ENCODE peak calls at places on chromosomes 5 and 9, in eight cellular contexts. E is CD8-positive, alpha-beta T cell; X is cardiac muscle cell; O is uterus; M is heart right ventricle; H is naive thymus-derived CD4-positive, alpha-beta T cell; C is PC-9; B is ovary. J is an unnamed sample.

GRCh38 chr9:35350827-35351549 is 138.9 kb upstream of the RUSC2 start:
- DNase-seq in B (no peak), C (no peak), M (no peak), H (no peak), E (no peak), X (peak; percentile 63), O (no peak), J (no peak)

GRCh38 chr5:3324421-3325101 is 271.1 kb upstream of the IRX1 start:
- DNase-seq in H (no peak), E (no peak), C (no peak), X (peak; percentile 2), B (no peak), M (no peak), O (no peak), J (no peak)

GRCh38 chr5:172412724-172413260 is 41.5 kb downstream of the SH3PXD2B start:
- DNase-seq in M (peak; percentile 88), B (peak; percentile 72), E (no peak), X (peak; percentile 99), C (peak; percentile 75), H (no peak), O (peak; percentile 93), J (no peak)

GRCh38 chr5:171520300-171521170 is 101.1 kb downstream of the FGF18 start:
- DNase-seq in X (peak; percentile 43), H (no peak), O (peak; percentile 52), C (peak; percentile 83), E (no peak), M (peak; percentile 30), B (peak; percentile 57), J (no peak)

GRCh38 chr5:132090107-132090506 is 16.5 kb downstream of the CSF2 start:
- DNase-seq in O (no peak), X (peak; percentile 69), H (no peak), E (no peak), M (no peak), C (peak; percentile 62), B (no peak), J (no peak)

GRCh38 chr9:105399117-105399516 is 48.7 kb upstream of the FSD1L start:
- DNase-seq in B (no peak), O (no peak), H (no peak), M (no peak), C (no peak), X (no peak), E (no peak), J (no peak)

GRCh38 chr9:127123239-127123935 is 952 bp upstream of the ANGPTL2 start:
- DNase-seq in B (peak; percentile 85), O (peak; percentile 78), X (no peak), M (no peak), E (no peak), C (no peak), H (no peak), J (no peak)

GRCh38 chr5:170278611-170279500 is 18.7 kb downstream of the LCP2 start:
- DNase-seq in X (peak; percentile 12), B (no peak), E (peak; percentile 77), H (peak; percentile 66), M (peak; percentile 46), O (no peak), C (no peak), J (peak; percentile 74)

GRCh38 chr9:78130004-78130403 is 98.4 kb upstream of the GNAQ start:
- DNase-seq in X (peak; percentile 50), O (no peak), H (no peak), B (no peak), E (no peak), C (no peak), M (no peak), J (no peak)

GRCh38 chr9:93654351-93654961 is 78.1 kb downstream of the PHF2 start:
- DNase-seq in X (no peak), M (peak; percentile 7), C (no peak), O (no peak), E (no peak), B (peak; percentile 22), H (no peak), J (no peak)

GRCh38 chr9:108831496-108832178 is 24.1 kb downstream of the ACTL7B start:
- DNase-seq in E (no peak), H (no peak), X (no peak), M (no peak), C (no peak), O (no peak), B (no peak), J (no peak)

GRCh38 chr5:76723266-76723665 is 7.3 kb downstream of the F2R start:
- DNase-seq in M (no peak), B (no peak), E (no peak), O (no peak), C (no peak), H (no peak), X (no peak), J (no peak)

GRCh38 chr5:62496876-62497275 is 81.7 kb upstream of the LRRC70 start:
- DNase-seq in B (no peak), O (no peak), M (no peak), C (no peak), X (no peak), E (no peak), H (no peak), J (no peak)

GRCh38 chr5:1831677-1832313 is 30.6 kb downstream of the NDUFS6 start:
- DNase-seq in M (no peak), O (no peak), C (no peak), H (no peak), E (no peak), X (no peak), B (no peak), J (no peak)

GRCh38 chr9:21454149-21454548 is 13.9 kb downstream of the IFNA1 start:
- DNase-seq in C (no peak), M (no peak), X (peak; percentile 68), E (no peak), H (no peak), B (no peak), O (no peak), J (no peak)

GRCh38 chr9:99778308-99778707 is 43.4 kb upstream of the NR4A3 start:
- DNase-seq in H (no peak), X (peak; percentile 51), O (no peak), E (no peak), C (peak; percentile 18), B (no peak), M (no peak), J (no peak)

GRCh38 chr9:125568616-125569015 is 138.4 kb downstream of the MAPKAP1 start:
- DNase-seq in E (no peak), H (no peak), O (no peak), M (no peak), C (no peak), X (peak; percentile 61), B (no peak), J (no peak)

GRCh38 chr9:101365181-101365580 is 19.6 kb downstream of the BAAT start:
- DNase-seq in X (peak; percentile 30), M (no peak), O (no peak), E (no peak), C (no peak), H (no peak), B (no peak), J (no peak)

GRCh38 chr9:70105142-70105541 is 61.5 kb downstream of the MAMDC2 start:
- DNase-seq in C (no peak), O (no peak), X (no peak), B (no peak), E (no peak), M (no peak), H (no peak), J (no peak)
- H3K27me3 ChIP-seq in C (no peaks in the 10 kb centered on the region), O (no peaks in the 10 kb centered on the region), X (no peaks in the 10 kb centered on the region), B (no peaks in the 10 kb centered on the region), E (no peaks in the 10 kb centered on the region), M (no peaks in the 10 kb centered on the region), H (no peaks in the 10 kb centered on the region), J (peaks cover 4% of the 10 kb centered on the region)

GRCh38 chr9:133716564-133717112 is 21.5 kb downstream of the SARDH start:
- DNase-seq in H (no peak), B (peak; percentile 40), E (no peak), O (no peak), M (peak; percentile 64), X (peak; percentile 85), C (no peak), J (no peak)

GRCh38 chr9:133714606-133715294 is 23.4 kb downstream of the SARDH start:
- DNase-seq in C (peak; percentile 70), O (peak; percentile 67), M (peak; percentile 85), E (no peak), X (peak; percentile 97), B (peak; percentile 84), H (no peak), J (peak; percentile 39)

GRCh38 chr9:133713960-133714495 is 24.1 kb downstream of the SARDH start:
- DNase-seq in H (no peak), C (no peak), O (no peak), M (no peak), B (peak; percentile 32), X (no peak), E (no peak), J (no peak)

GRCh38 chr9:133715866-133716563 is 22.1 kb downstream of the SARDH start:
- DNase-seq in X (peak; percentile 66), M (no peak), C (peak; percentile 38), E (peak; percentile 30), B (no peak), O (no peak), H (no peak), J (peak; percentile 70)

DNA sequence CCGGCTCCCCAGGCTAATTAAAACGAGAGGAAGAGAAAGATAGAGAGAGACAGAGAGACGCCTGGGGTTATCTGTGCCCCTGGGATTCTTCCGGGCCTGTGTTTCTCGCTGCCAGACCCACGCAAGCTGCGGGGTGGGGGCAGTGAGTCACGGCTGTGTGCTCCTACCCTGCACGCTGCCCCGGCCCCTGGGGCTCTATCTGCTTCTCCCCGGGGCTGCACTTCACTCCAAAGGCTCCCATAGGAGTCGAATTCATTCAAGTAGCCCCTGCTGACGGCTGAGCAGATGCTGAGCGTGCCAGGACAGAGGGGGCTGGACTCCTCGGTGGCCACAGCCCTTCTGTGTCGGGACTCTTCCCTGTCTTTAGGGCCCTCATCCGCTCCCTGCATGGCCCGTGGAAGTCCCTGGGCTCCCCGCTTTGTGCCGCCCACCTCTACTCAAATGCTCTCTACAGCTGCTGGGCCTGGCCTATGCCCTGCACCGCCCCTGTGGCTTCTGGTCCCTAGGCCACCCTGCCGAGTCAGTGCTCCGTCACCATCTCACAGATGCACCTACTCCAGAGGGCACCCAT is 22.8 kb downstream of the SARDH start:
- DNase-seq in C (no peak), X (peak; percentile 92), M (peak; percentile 72), O (no peak), E (no peak), H (no peak), B (peak; percentile 62), J (no peak)
- H3K27me3 ChIP-seq in C (peaks cover 51% of the 10 kb centered on the region), X (no peaks in the 10 kb centered on the region), M (peaks cover 31% of the 10 kb centered on the region), O (no peaks in the 10 kb centered on the region), E (no peaks in the 10 kb centered on the region), H (no peaks in the 10 kb centered on the region), B (no peaks in the 10 kb centered on the region), J (no peaks in the 10 kb centered on the region)

GRCh38 chr5:73238873-73239272 is 65.9 kb downstream of the TMEM174 start:
- DNase-seq in M (no peak), C (no peak), B (no peak), H (no peak), E (no peak), O (no peak), X (no peak), J (no peak)
- H3K27me3 ChIP-seq in M (peaks cover 97% of the 10 kb centered on the region), C (no peaks in the 10 kb centered on the region), B (no peaks in the 10 kb centered on the region), H (no peaks in the 10 kb centered on the region), E (peaks cover 8% of the 10 kb centered on the region), O (no peaks in the 10 kb centered on the region), X (peaks cover 89% of the 10 kb centered on the region), J (peaks cover 28% of the 10 kb centered on the region)

GRCh38 chr9:134303601-134304000 is 22.7 kb upstream of the RXRA start:
- DNase-seq in E (no peak), M (peak; percentile 5), H (no peak), C (no peak), O (no peak), X (no peak), B (peak; percentile 12), J (no peak)
- H3K27me3 ChIP-seq in E (no peaks in the 10 kb centered on the region), M (no peaks in the 10 kb centered on the region), H (no peaks in the 10 kb centered on the region), C (peaks cover 36% of the 10 kb centered on the region), O (no peaks in the 10 kb centered on the region), X (no peaks in the 10 kb centered on the region), B (no peaks in the 10 kb centered on the region), J (no peaks in the 10 kb centered on the region)